ENCODE peak calls at places on chromosomes 11 and 22, in seven cellular contexts. One of them, this sample, is unnamed.

GRCh38 chr22:21816787-21817496 is 50.5 kb downstream of the MAPK1 start:
- DNase-seq in H1: no peak
- DNase-seq in IMR-90: peak
- DNase-seq in mesenchymal stem cell: peak
- DNase-seq in trophoblast cell: peak
- DNase-seq in H9: no peak
- DNase-seq in neuronal stem cell: no peak
- DNase-seq in this sample: peak

GRCh38 chr11:109026891-109027489 is 362.1 kb downstream of the DDX10 start:
- DNase-seq in mesenchymal stem cell: no peak
- DNase-seq in IMR-90: peak
- DNase-seq in H9: no peak
- DNase-seq in neuronal stem cell: no peak
- DNase-seq in trophoblast cell: no peak
- DNase-seq in H1: no peak
- DNase-seq in this sample: no peak

GRCh38 chr11:12746593-12747097 is 72.4 kb downstream of the TEAD1 start:
- DNase-seq in mesenchymal stem cell: peak
- DNase-seq in neuronal stem cell: peak
- DNase-seq in H1: peak
- DNase-seq in trophoblast cell: peak
- DNase-seq in H9: peak
- DNase-seq in IMR-90: peak
- DNase-seq in this sample: peak

GRCh38 chr11:281486-282161 is 3.4 kb downstream of the NLRP6 start:
- DNase-seq in neuronal stem cell: no peak
- DNase-seq in IMR-90: no peak
- DNase-seq in trophoblast cell: no peak
- DNase-seq in H9: no peak
- DNase-seq in H1: peak
- DNase-seq in mesenchymal stem cell: no peak
- DNase-seq in this sample: no peak

GRCh38 chr11:20840341-20840740 is 171.0 kb downstream of the NELL1 start:
- DNase-seq in neuronal stem cell: no peak
- DNase-seq in trophoblast cell: no peak
- DNase-seq in mesenchymal stem cell: no peak
- DNase-seq in H9: no peak
- DNase-seq in H1: no peak
- DNase-seq in IMR-90: no peak
- DNase-seq in this sample: no peak

GRCh38 chr11:104594228-104594958 is 303.9 kb downstream of the CASP12 start:
- DNase-seq in neuronal stem cell: no peak
- DNase-seq in H9: no peak
- DNase-seq in H1: no peak
- DNase-seq in IMR-90: peak
- DNase-seq in trophoblast cell: no peak
- DNase-seq in mesenchymal stem cell: no peak
- DNase-seq in this sample: no peak

GRCh38 chr22:25153961-25154685 is 45.5 kb upstream of the CRYBB3 start:
- DNase-seq in H1: no peak
- DNase-seq in mesenchymal stem cell: peak
- DNase-seq in trophoblast cell: no peak
- DNase-seq in neuronal stem cell: no peak
- DNase-seq in H9: no peak
- DNase-seq in IMR-90: no peak
- DNase-seq in this sample: peak

GRCh38 chr11:86696451-86696850 is 24.0 kb upstream of the ME3 start:
- DNase-seq in IMR-90: no peak
- DNase-seq in neuronal stem cell: no peak
- DNase-seq in mesenchymal stem cell: no peak
- DNase-seq in trophoblast cell: no peak
- DNase-seq in H9: no peak
- DNase-seq in H1: no peak
- DNase-seq in this sample: no peak

GRCh38 chr11:6469599-6469998 is 4.1 kb downstream of the TRIM3 start:
- DNase-seq in H9: no peak
- DNase-seq in trophoblast cell: no peak
- DNase-seq in neuronal stem cell: no peak
- DNase-seq in mesenchymal stem cell: no peak
- DNase-seq in H1: no peak
- DNase-seq in IMR-90: no peak
- DNase-seq in this sample: no peak

GRCh38 chr11:72641900-72642814 is 32.1 kb downstream of the PDE2A start:
- DNase-seq in trophoblast cell: peak
- DNase-seq in H1: peak
- DNase-seq in H9: peak
- DNase-seq in neuronal stem cell: no peak
- DNase-seq in mesenchymal stem cell: peak
- DNase-seq in IMR-90: no peak
- DNase-seq in this sample: no peak

GRCh38 chr22:37166675-37167066 is 17.0 kb upstream of the IL2RB start:
- DNase-seq in H1: peak
- DNase-seq in neuronal stem cell: peak
- DNase-seq in mesenchymal stem cell: peak
- DNase-seq in H9: peak
- DNase-seq in IMR-90: peak
- DNase-seq in trophoblast cell: peak
- DNase-seq in this sample: peak

GRCh38 chr11:93532285-93532789 is 10.9 kb downstream of the SMCO4 start:
- DNase-seq in mesenchymal stem cell: peak
- DNase-seq in H9: no peak
- DNase-seq in H1: no peak
- DNase-seq in trophoblast cell: no peak
- DNase-seq in neuronal stem cell: no peak
- DNase-seq in IMR-90: peak
- DNase-seq in this sample: no peak

GRCh38 chr22:17119481-17120202 is 1.5 kb downstream of the TMEM121B start:
- DNase-seq in IMR-90: no peak
- DNase-seq in H1: peak
- DNase-seq in trophoblast cell: peak
- DNase-seq in H9: peak
- DNase-seq in mesenchymal stem cell: no peak
- DNase-seq in neuronal stem cell: no peak
- DNase-seq in this sample: peak

GRCh38 chr11:128026596-128026995 is 560.8 kb downstream of the ETS1 start:
- DNase-seq in mesenchymal stem cell: peak
- DNase-seq in H9: no peak
- DNase-seq in trophoblast cell: peak
- DNase-seq in IMR-90: peak
- DNase-seq in neuronal stem cell: no peak
- DNase-seq in H1: no peak
- DNase-seq in this sample: no peak

DNA sequence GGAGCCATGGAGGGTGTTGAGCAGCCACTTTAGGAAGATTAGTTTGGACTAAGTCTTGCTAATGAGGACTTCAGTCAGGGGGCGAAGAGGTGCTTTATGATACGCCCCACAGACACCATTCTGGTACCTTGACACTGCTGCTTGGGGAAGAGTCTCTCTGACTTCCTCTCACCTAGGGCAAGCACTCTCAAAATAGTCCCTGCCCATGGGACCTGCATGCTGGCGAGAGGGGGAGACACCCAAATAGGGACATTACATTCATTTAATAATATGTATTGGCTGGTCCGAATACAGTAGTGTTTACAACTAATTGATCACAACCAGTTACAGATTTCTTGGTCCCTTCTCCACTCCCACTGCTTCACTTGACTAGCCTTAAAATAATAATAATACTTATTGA is 4.4 kb upstream of the CATSPERZ start:
- DNase-seq in IMR-90: no peak
- DNase-seq in H1: no peak
- DNase-seq in H9: no peak
- DNase-seq in mesenchymal stem cell: no peak
- DNase-seq in trophoblast cell: no peak
- DNase-seq in neuronal stem cell: no peak
- DNase-seq in this sample: no peak
- H3K23ac ChIP-seq in IMR-90: no peak
- H3K23ac ChIP-seq in H1: no peak
- H3K23ac ChIP-seq in H9: no peak
- H3K23ac ChIP-seq in mesenchymal stem cell: no peak
- H3K23ac ChIP-seq in trophoblast cell: no peak
- H3K23ac ChIP-seq in neuronal stem cell: no peak
- H3K23ac ChIP-seq in this sample: no peak

DNA sequence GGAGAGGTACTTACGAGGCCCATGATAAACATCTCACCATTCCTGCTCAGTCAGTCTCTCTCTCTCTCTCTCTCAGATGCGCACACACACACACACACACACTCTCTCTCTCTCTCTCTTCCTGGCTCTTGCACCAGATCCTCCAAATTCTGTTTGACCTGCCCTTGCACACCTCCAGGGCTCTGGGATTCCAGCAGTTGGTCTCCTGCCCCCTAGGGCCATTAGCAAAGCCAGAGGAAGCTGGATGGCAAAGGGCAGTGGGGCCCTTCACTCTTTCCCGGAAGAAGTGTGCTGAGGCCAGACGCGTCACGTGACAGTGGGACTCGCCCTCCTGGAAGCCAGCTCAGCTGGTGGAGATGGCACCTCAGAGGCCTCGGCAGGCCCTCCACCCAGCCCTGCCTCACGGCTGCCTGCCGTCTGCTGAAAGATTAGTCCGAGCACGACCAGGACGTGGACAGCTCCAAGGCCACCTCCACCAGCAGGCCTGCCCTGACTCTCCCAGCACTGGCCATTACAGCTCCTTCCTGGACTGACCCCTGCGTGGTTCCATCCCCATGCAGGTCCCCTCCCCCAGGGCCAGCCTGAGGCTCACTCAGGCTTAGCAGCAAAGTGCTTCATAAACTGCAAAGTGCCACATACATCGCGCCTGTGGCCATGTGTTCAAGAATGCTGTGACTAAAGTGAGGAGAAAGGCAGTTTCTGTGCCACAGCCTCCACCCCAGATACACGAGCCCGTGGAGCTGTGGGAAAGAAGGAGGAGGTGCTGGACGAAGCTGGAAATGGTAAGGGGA is 3.7 kb downstream of the PDGFB start:
- DNase-seq in H1: peak
- DNase-seq in trophoblast cell: peak
- DNase-seq in H9: no peak
- DNase-seq in neuronal stem cell: no peak
- DNase-seq in IMR-90: no peak
- DNase-seq in mesenchymal stem cell: peak
- DNase-seq in this sample: peak
- H3K4ac ChIP-seq in H1: no peak
- H3K4ac ChIP-seq in trophoblast cell: no peak
- H3K4ac ChIP-seq in H9: no peak
- H3K4ac ChIP-seq in neuronal stem cell: no peak
- H3K4ac ChIP-seq in IMR-90: no peak
- H3K4ac ChIP-seq in mesenchymal stem cell: peak
- H3K4ac ChIP-seq in this sample: no peak

GRCh38 chr11:134413334-134414035 is 1.4 kb upstream of the B3GAT1 start:
- DNase-seq in neuronal stem cell: no peak
- DNase-seq in H9: peak
- DNase-seq in trophoblast cell: no peak
- DNase-seq in H1: peak
- DNase-seq in mesenchymal stem cell: no peak
- DNase-seq in IMR-90: no peak
- DNase-seq in this sample: peak
- H3K23ac ChIP-seq in neuronal stem cell: peak
- H3K23ac ChIP-seq in H9: no peak
- H3K23ac ChIP-seq in trophoblast cell: no peak
- H3K23ac ChIP-seq in H1: no peak
- H3K23ac ChIP-seq in mesenchymal stem cell: no peak
- H3K23ac ChIP-seq in IMR-90: no peak
- H3K23ac ChIP-seq in this sample: no peak

GRCh38 chr11:95593101-95593500 is 196.5 kb downstream of the FAM76B start:
- DNase-seq in trophoblast cell: no peak
- DNase-seq in neuronal stem cell: no peak
- DNase-seq in H9: no peak
- DNase-seq in IMR-90: peak
- DNase-seq in mesenchymal stem cell: no peak
- DNase-seq in H1: no peak
- DNase-seq in this sample: no peak
- H3K4ac ChIP-seq in trophoblast cell: no peak
- H3K4ac ChIP-seq in neuronal stem cell: no peak
- H3K4ac ChIP-seq in H9: no peak
- H3K4ac ChIP-seq in IMR-90: no peak
- H3K4ac ChIP-seq in mesenchymal stem cell: no peak
- H3K4ac ChIP-seq in H1: no peak
- H3K4ac ChIP-seq in this sample: no peak

DNA sequence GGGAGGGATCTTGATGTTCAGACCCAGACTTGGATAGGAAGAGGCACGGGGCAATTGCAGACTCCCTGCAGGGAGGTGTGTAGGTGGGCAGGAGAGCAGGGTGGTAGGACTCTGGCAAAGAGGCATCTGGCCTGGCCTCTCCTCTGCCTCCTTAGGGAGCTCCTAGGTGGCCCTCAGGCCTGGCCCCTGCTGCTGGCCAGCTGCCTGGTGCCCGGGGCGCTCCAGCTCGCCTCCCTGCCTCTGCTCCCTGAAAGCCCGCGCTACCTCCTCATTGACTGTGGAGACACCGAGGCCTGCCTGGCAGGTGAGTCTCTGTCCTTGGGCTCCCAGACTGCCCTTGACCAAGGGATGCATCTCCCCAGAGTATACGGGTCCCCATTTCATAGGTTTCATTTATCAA is 16.6 kb upstream of the MIF start:
- DNase-seq in H9: no peak
- DNase-seq in neuronal stem cell: no peak
- DNase-seq in mesenchymal stem cell: no peak
- DNase-seq in H1: no peak
- DNase-seq in trophoblast cell: no peak
- DNase-seq in IMR-90: no peak
- DNase-seq in this sample: no peak
- H3K23ac ChIP-seq in H9: no peak
- H3K23ac ChIP-seq in neuronal stem cell: no peak
- H3K23ac ChIP-seq in mesenchymal stem cell: no peak
- H3K23ac ChIP-seq in H1: no peak
- H3K23ac ChIP-seq in trophoblast cell: no peak
- H3K23ac ChIP-seq in IMR-90: no peak
- H3K23ac ChIP-seq in this sample: no peak

DNA sequence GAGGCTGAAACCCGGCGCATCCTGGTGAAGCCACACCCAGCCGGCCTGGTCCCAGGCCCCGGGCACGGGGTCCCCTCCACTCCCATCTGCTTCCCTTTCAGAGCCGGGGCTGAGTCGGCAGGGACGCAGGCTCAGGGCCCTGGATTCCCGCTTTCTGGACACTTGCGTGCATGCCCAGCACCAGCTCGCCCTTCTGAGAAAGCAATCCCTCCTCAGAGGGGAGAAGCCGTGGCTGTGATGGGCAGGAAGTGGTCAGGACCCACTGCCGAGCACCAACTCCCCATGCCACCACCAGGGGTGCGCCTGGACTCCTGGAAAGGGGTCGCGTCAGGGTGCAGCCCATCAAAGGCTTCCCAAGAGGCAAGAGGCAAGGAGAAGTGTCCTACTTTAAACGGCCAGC is 15.1 kb downstream of the CDKN1C start:
- DNase-seq in IMR-90: no peak
- DNase-seq in mesenchymal stem cell: no peak
- DNase-seq in trophoblast cell: no peak
- DNase-seq in H9: peak
- DNase-seq in H1: no peak
- DNase-seq in neuronal stem cell: no peak
- DNase-seq in this sample: no peak
- H3K4ac ChIP-seq in IMR-90: no peak
- H3K4ac ChIP-seq in mesenchymal stem cell: no peak
- H3K4ac ChIP-seq in trophoblast cell: no peak
- H3K4ac ChIP-seq in H9: no peak
- H3K4ac ChIP-seq in H1: no peak
- H3K4ac ChIP-seq in neuronal stem cell: peak
- H3K4ac ChIP-seq in this sample: no peak

GRCh38 chr22:23175817-23176644 is 4.3 kb upstream of the BCR start:
- DNase-seq in H1: no peak
- DNase-seq in mesenchymal stem cell: no peak
- DNase-seq in H9: no peak
- DNase-seq in neuronal stem cell: no peak
- DNase-seq in trophoblast cell: no peak
- DNase-seq in IMR-90: no peak
- DNase-seq in this sample: peak
- H3K23ac ChIP-seq in H1: no peak
- H3K23ac ChIP-seq in mesenchymal stem cell: no peak
- H3K23ac ChIP-seq in H9: no peak
- H3K23ac ChIP-seq in neuronal stem cell: no peak
- H3K23ac ChIP-seq in trophoblast cell: no peak
- H3K23ac ChIP-seq in IMR-90: no peak
- H3K23ac ChIP-seq in this sample: no peak